ENCODE peak calls at places on chromosome 20, in ten cellular contexts. Q, P, J, O, C, T, V, G, Y and Z are unnamed samples.

GRCh38 chr20:53146201-53146891 is 174.2 kb downstream of the TSHZ2 start:
- DNase-seq in Q (no peak), P (no peak), J (no peak), O (no peak), C (no peak), T (no peak), V (no peak), G (no peak), Y (no peak), Z (no peak)

GRCh38 chr20:52031574-52032303 is 159.8 kb downstream of the ZFP64 start:
- DNase-seq in Q (no peak), P (no peak), J (no peak), O (no peak), C (no peak), T (no peak), V (peak; percentile 81), G (peak; percentile 68), Y (no peak), Z (no peak)

GRCh38 chr20:60057866-60058807 is 99.9 kb downstream of the CDH26 start:
- DNase-seq in Q (peak; percentile 50), P (peak; percentile 45), J (peak; percentile 67), O (peak; percentile 98), C (peak; percentile 15), T (no peak), V (no peak), G (peak; percentile 40), Y (no peak), Z (no peak)

GRCh38 chr20:5888051-5888450 is 62.3 kb downstream of the TRMT6 start:
- DNase-seq in Q (no peak), P (no peak), J (no peak), O (no peak), C (no peak), T (no peak), V (no peak), G (no peak), Y (no peak), Z (no peak)

GRCh38 chr20:62876826-62877728 is 15.5 kb upstream of the TCFL5 start:
- DNase-seq in Q (no peak), P (no peak), J (peak; percentile 83), O (no peak), C (no peak), T (no peak), V (no peak), G (no peak), Y (no peak), Z (no peak)

GRCh38 chr20:18032977-18033892 is 24.5 kb downstream of the OVOL2 start:
- DNase-seq in Q (no peak), P (no peak), J (no peak), O (no peak), C (no peak), T (no peak), V (no peak), G (peak; percentile 71), Y (no peak), Z (no peak)

GRCh38 chr20:48604426-48604825 is 223.4 kb downstream of the PREX1 start:
- DNase-seq in Q (no peak), P (no peak), J (no peak), O (no peak), C (no peak), T (no peak), V (no peak), G (no peak), Y (no peak), Z (no peak)

GRCh38 chr20:884983-885952 is 30.9 kb downstream of the ANGPT4 start:
- DNase-seq in Q (no peak), P (peak; percentile 54), J (peak; percentile 77), O (peak; percentile 62), C (no peak), T (peak; percentile 76), V (no peak), G (peak; percentile 72), Y (no peak), Z (no peak)

GRCh38 chr20:48919882-48920526 is 1.5 kb upstream of the ARFGEF2 start:
- DNase-seq in Q (no peak), P (no peak), J (no peak), O (no peak), C (no peak), T (no peak), V (no peak), G (peak; percentile 60), Y (no peak), Z (no peak)

GRCh38 chr20:41309817-41310216 is 7.7 kb downstream of the ZHX3 start:
- DNase-seq in Q (no peak), P (no peak), J (no peak), O (no peak), C (no peak), T (no peak), V (no peak), G (no peak), Y (no peak), Z (no peak)

GRCh38 chr20:51584737-51585136 is 42.2 kb upstream of the NFATC2 start:
- DNase-seq in Q (no peak), P (no peak), J (no peak), O (no peak), C (no peak), T (no peak), V (no peak), G (no peak), Y (no peak), Z (no peak)